ENCODE peak calls at places on chromosomes 12 and 14, in seven cellular contexts. I is upper lobe of right lung, P is mesothelial cell of epicardium, O is neural crest cell, H is pancreas, W is cardiac muscle cell, G is ascending aorta. D is an unnamed sample.
A peak's percentile ranks its signal among the peaks of the same experiment; 100 is the strongest.

GRCh38 chr14:60753264-60754126 is 18.9 kb downstream of the MNAT1 start:
- DNase-seq in I (no peak), P (no peak), O (no peak), H (no peak), W (peak; percentile 45), G (no peak), D (no peak)

GRCh38 chr14:104150201-104151027 is 12.0 kb downstream of the KIF26A start:
- DNase-seq in I (no peak), P (peak; percentile 65), O (no peak), H (peak; percentile 54), W (peak; percentile 58), G (no peak), D (no peak)

GRCh38 chr12:130070017-130070653 is 92.1 kb upstream of the FZD10 start:
- DNase-seq in I (no peak), P (no peak), O (no peak), H (peak; percentile 40), W (no peak), G (no peak), D (no peak)

GRCh38 chr14:36217732-36218131 is 41.2 kb upstream of the PTCSC3 start:
- DNase-seq in I (peak; percentile 78), P (no peak), O (no peak), H (no peak), W (peak; percentile 0), G (no peak), D (no peak)

GRCh38 chr12:43480591-43480990 is 71.4 kb downstream of the ADAMTS20 start:
- DNase-seq in I (no peak), P (no peak), O (no peak), H (no peak), W (no peak), G (no peak), D (no peak)

GRCh38 chr14:21612324-21612723 is 22.4 kb downstream of the OR10G2 start:
- DNase-seq in I (no peak), P (no peak), O (no peak), H (no peak), W (peak; percentile 2), G (no peak), D (no peak)

GRCh38 chr12:46269429-46270241 is 792 bp upstream of the SLC38A1 start:
- DNase-seq in I (no peak), P (no peak), O (peak; percentile 21), H (no peak), W (no peak), G (no peak), D (peak; percentile 57)

GRCh38 chr14:85417396-85417795 is 112.5 kb upstream of the FLRT2 start:
- DNase-seq in I (no peak), P (no peak), O (no peak), H (no peak), W (no peak), G (no peak), D (no peak)

GRCh38 chr12:110741371-110741770 is 1.3 kb downstream of the PPP1CC start:
- DNase-seq in I (no peak), P (no peak), O (no peak), H (no peak), W (peak; percentile 23), G (no peak), D (no peak)

GRCh38 chr12:51238510-51239334 is at the start of gene DAZAP2:
- DNase-seq in I (peak; percentile 99), P (peak; percentile 92), O (peak; percentile 82), H (peak; percentile 98), W (peak; percentile 98), G (peak; percentile 85), D (peak; percentile 89)

GRCh38 chr12:50088577-50089335 is 3.6 kb downstream of the SMARCD1 start:
- DNase-seq in I (no peak), P (no peak), O (peak; percentile 25), H (peak; percentile 52), W (peak; percentile 47), G (no peak), D (no peak)

GRCh38 chr12:108298761-108299275 is 40.3 kb downstream of the CMKLR1 start:
- DNase-seq in I (no peak), P (no peak), O (no peak), H (no peak), W (no peak), G (no peak), D (no peak)

GRCh38 chr12:9064815-9065606 is 50.7 kb downstream of the A2M start:
- DNase-seq in I (peak; percentile 94), P (peak; percentile 70), O (peak; percentile 8), H (peak; percentile 96), W (peak; percentile 65), G (no peak), D (peak; percentile 28)

GRCh38 chr12:459430-460258 is at the start of gene B4GALNT3:
- DNase-seq in I (peak; percentile 89), P (peak; percentile 68), O (peak; percentile 40), H (peak; percentile 66), W (peak; percentile 36), G (peak; percentile 23), D (peak; percentile 24)

GRCh38 chr14:70188292-70188607 is 501 bp downstream of the SLC8A3 start:
- DNase-seq in I (no peak), P (peak; percentile 39), O (peak; percentile 6), H (no peak), W (peak; percentile 9), G (no peak), D (peak; percentile 26)

GRCh38 chr14:68939893-68940613 is 39.0 kb downstream of the ACTN1 start:
- DNase-seq in I (no peak), P (no peak), O (no peak), H (peak; percentile 80), W (peak; percentile 98), G (peak; percentile 83), D (no peak)

GRCh38 chr12:90234455-90234854 is 525.8 kb upstream of the ATP2B1 start:
- DNase-seq in I (no peak), P (no peak), O (no peak), H (no peak), W (peak; percentile 41), G (no peak), D (no peak)

GRCh38 chr12:70733385-70733784 is 96.2 kb upstream of the PTPRB start:
- DNase-seq in I (no peak), P (no peak), O (peak; percentile 16), H (no peak), W (peak; percentile 85), G (no peak), D (no peak)

GRCh38 chr14:35480119-35480769 is 53.7 kb upstream of the INSM2 start:
- DNase-seq in I (no peak), P (no peak), O (no peak), H (no peak), W (peak; percentile 7), G (no peak), D (no peak)

GRCh38 chr12:18502422-18502821 is 235.4 kb downstream of the PLCZ1 start:
- DNase-seq in I (no peak), P (no peak), O (no peak), H (no peak), W (no peak), G (no peak), D (no peak)

GRCh38 chr12:132227156-132227555 is 82.9 kb downstream of the NOC4L start:
- DNase-seq in I (no peak), P (no peak), O (no peak), H (no peak), W (no peak), G (no peak), D (no peak)

GRCh38 chr12:62581288-62582064 is 114.8 kb downstream of the MON2 start:
- DNase-seq in I (no peak), P (no peak), O (no peak), H (no peak), W (peak; percentile 78), G (no peak), D (no peak)

GRCh38 chr14:101791919-101792572 is 30.5 kb downstream of the PPP2R5C start:
- DNase-seq in I (no peak), P (no peak), O (no peak), H (no peak), W (peak; percentile 70), G (no peak), D (no peak)

DNA sequence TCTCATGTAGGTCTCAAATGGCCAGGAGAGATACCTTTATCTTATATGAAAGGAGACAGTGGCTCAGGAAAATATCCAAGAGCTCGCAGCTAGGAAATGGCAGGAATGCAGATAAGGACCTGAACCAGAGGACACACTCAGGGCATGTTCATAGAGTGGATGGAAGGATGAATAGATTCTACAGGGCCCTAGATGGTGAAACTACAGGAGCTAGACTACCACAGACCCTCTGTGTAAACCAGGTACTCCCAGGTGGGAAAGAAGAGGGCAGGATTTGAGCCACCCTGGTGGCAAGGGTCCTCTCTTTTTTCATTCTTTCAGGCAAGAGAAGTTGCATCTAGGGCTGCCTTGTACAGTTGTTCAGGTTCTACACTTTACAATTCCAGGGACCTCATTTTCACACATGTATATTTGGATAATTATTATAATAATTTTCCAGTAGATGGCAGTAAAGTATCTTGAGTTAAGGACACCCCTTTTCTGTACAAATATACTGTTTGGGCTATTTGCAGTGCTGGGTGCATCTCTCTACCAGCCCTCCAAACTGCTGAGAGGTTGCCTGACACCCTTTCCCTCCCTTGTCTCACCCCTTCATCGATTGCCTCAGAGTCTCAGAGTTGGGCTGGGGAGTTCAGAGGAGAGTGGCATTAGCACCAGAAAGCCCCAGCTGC is 10.5 kb upstream of the ZDHHC22 start:
- DNase-seq in I (no peak), P (no peak), O (no peak), H (no peak), W (peak; percentile 52), G (no peak), D (no peak)
- TF ChIP-seq CTCF in I (no peak), P (no peak), O (no peak), H (no peak), W (no peak), G (no peak), D (no peak)

GRCh38 chr14:93648440-93649168 is 139.7 kb downstream of the PRIMA1 start:
- DNase-seq in I (no peak), P (no peak), O (no peak), H (no peak), W (no peak), G (no peak), D (no peak)
- TF ChIP-seq CTCF in I (no peak), P (no peak), O (peak; percentile 60), H (no peak), W (no peak), G (no peak), D (no peak)

GRCh38 chr12:2384533-2385328 is 331.9 kb downstream of the CACNA1C start:
- DNase-seq in I (no peak), P (no peak), O (no peak), H (no peak), W (peak; percentile 65), G (no peak), D (no peak)
- TF ChIP-seq CTCF in I (no peak), P (no peak), O (no peak), H (no peak), W (peak; percentile 15), G (no peak), D (no peak)

GRCh38 chr12:53051058-53051880 is 1.4 kb downstream of the TNS2 start:
- DNase-seq in I (peak; percentile 82), P (no peak), O (no peak), H (peak; percentile 56), W (peak; percentile 77), G (no peak), D (no peak)
- TF ChIP-seq CTCF in I (peak; percentile 20), P (no peak), O (no peak), H (no peak), W (peak; percentile 13), G (no peak), D (no peak)

DNA sequence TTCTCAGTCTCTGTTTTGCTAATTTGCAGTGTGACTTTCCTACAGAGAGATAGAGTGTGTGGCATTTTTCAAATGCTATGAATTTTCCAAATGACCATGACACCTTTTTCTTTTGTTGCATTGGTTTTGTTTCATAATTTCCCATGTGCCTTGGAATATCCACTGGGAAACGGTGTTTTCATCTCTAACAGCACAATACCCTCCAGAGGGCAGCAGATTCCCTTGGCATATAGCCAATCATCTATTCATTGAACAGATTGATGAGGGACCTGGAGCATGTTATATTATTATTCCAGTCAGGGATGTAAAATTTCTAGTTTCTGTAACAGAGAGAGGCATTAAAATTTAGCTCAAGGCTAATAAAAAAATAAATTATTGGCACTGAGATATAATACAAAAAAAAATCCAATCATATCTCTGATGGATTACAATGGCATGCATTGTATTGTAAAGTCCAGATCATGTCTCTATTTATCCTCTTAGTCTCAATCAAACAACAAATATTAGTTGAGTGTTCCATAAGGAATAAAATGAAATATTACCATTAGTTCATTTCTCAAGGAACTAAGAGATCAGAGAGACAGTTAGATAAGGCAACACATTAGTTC is 29.6 kb upstream of the NTN4 start:
- DNase-seq in I (no peak), P (peak; percentile 42), O (no peak), H (peak; percentile 42), W (peak; percentile 69), G (no peak), D (no peak)
- TF ChIP-seq CTCF in I (peak; percentile 60), P (no peak), O (peak; percentile 62), H (peak; percentile 38), W (peak; percentile 68), G (peak; percentile 21), D (no peak)